ENCODE peak calls at places on chromosomes 5 and 9, in four cellular contexts. R, C, M and W are unnamed samples.

GRCh38 chr5:43785198-43785597 is 182.2 kb downstream of the NNT start:
- DNase-seq in R (no peak), C (peak; percentile 35), M (no peak), W (no peak)

GRCh38 chr5:67100301-67100700 is 96.3 kb downstream of the CD180 start:
- DNase-seq in R (no peak), C (no peak), M (no peak), W (no peak)

GRCh38 chr9:133532937-133533668 is 1.4 kb upstream of the ADAMTSL2 start:
- DNase-seq in R (peak; percentile 92), C (no peak), M (peak; percentile 88), W (peak; percentile 78)

GRCh38 chr9:97940707-97941106 is 2.7 kb upstream of the HEMGN start:
- DNase-seq in R (no peak), C (no peak), M (no peak), W (no peak)

GRCh38 chr9:87382902-87383301 is 114.8 kb upstream of the DAPK1 start:
- DNase-seq in R (no peak), C (peak; percentile 65), M (no peak), W (no peak)

GRCh38 chr5:113480243-113480642 is 8.0 kb downstream of the MCC start:
- DNase-seq in R (no peak), C (no peak), M (no peak), W (peak; percentile 49)

GRCh38 chr5:109645591-109646236 is 44.0 kb upstream of the MAN2A1 start:
- DNase-seq in R (no peak), C (no peak), M (peak; percentile 66), W (no peak)

GRCh38 chr5:179376701-179377420 is 31.6 kb upstream of the ADAMTS2 start:
- DNase-seq in R (no peak), C (peak; percentile 73), M (no peak), W (no peak)

GRCh38 chr5:24294324-24294723 is 350.5 kb downstream of the CDH10 start:
- DNase-seq in R (no peak), C (no peak), M (no peak), W (no peak)

GRCh38 chr9:124000161-124000783 is 11.3 kb upstream of the LHX2 start:
- DNase-seq in R (no peak), C (no peak), M (peak; percentile 55), W (no peak)

GRCh38 chr5:106399381-106399780 is 1271.4 kb downstream of the EFNA5 start:
- DNase-seq in R (no peak), C (peak; percentile 19), M (no peak), W (peak; percentile 63)

GRCh38 chr5:88660326-88660946 is 222.5 kb downstream of the MEF2C start:
- DNase-seq in R (peak; percentile 85), C (peak; percentile 84), M (peak; percentile 68), W (peak; percentile 74)

GRCh38 chr5:88662801-88663360 is 220.1 kb downstream of the MEF2C start:
- DNase-seq in R (no peak), C (no peak), M (no peak), W (no peak)

GRCh38 chr5:88660947-88661869 is 221.8 kb downstream of the MEF2C start:
- DNase-seq in R (peak; percentile 95), C (peak; percentile 98), M (peak; percentile 97), W (peak; percentile 97)

GRCh38 chr5:88663793-88664216 is 219.2 kb downstream of the MEF2C start:
- DNase-seq in R (no peak), C (no peak), M (peak; percentile 53), W (no peak)

DNA sequence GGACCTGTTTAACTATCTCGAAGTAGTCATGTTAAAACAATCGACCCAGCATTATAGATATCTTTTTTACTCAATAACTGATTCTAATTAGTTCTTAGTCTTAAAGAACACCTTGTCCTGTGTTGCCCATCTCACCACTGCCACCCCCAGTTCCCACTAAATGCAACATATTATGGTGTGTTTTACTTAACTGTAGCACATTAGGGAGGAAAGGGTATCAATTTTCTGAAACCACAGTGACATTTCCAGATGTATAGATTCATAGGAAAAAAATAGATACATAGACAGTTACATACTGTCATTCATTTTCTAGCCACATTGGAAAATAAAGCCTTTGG is 221.1 kb downstream of the MEF2C start:
- DNase-seq in R (no peak), C (no peak), M (no peak), W (no peak)
- H3K4me3 ChIP-seq in R (peak overlapping the region; percentile 70), C (no peak overlapping the region), M (peak overlapping the region; percentile 58), W (peak overlapping the region; percentile 58)

GRCh38 chr5:10018670-10019069 is 231.0 kb downstream of the ATPSCKMT start:
- DNase-seq in R (no peak), C (peak; percentile 84), M (no peak), W (peak; percentile 85)

GRCh38 chr5:10021248-10021647 is 228.4 kb downstream of the ATPSCKMT start:
- DNase-seq in R (no peak), C (no peak), M (no peak), W (no peak)

GRCh38 chr5:10023494-10023893 is 226.2 kb downstream of the ATPSCKMT start:
- DNase-seq in R (no peak), C (no peak), M (no peak), W (no peak)

GRCh38 chr5:10019236-10019635 is 230.5 kb downstream of the ATPSCKMT start:
- DNase-seq in R (no peak), C (no peak), M (no peak), W (no peak)

GRCh38 chr5:10018211-10018610 is 231.5 kb downstream of the ATPSCKMT start:
- DNase-seq in R (no peak), C (peak; percentile 42), M (no peak), W (no peak)
- H3K27ac ChIP-seq in R (no peak overlapping the region), C (peak overlapping the region; percentile 63), M (no peak overlapping the region), W (peak overlapping the region; percentile 61)

DNA sequence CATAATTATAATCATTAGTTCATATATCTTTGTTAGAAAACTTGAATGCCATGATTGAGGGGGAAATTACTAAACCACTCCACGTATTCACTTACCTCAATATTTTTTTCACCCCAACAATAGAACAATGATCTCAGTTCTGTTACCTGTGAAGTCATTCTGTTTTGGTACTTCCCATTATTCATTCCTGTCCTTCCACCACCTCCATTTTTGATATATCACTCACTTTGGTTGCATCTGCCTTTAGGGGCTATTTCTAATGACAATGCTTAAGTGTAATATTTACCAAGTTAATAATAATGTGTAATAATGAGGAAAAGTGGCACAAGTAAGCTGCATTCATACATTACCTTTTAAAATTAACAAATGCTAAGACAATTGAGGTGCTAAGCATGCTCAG is 218.4 kb downstream of the SPATA31D1 start:
- DNase-seq in R (no peak), C (no peak), M (no peak), W (no peak)
- H2AFZ ChIP-seq in R (no peak overlapping the region), C (no peak overlapping the region), M (no peak overlapping the region), W (no peak overlapping the region)

DNA sequence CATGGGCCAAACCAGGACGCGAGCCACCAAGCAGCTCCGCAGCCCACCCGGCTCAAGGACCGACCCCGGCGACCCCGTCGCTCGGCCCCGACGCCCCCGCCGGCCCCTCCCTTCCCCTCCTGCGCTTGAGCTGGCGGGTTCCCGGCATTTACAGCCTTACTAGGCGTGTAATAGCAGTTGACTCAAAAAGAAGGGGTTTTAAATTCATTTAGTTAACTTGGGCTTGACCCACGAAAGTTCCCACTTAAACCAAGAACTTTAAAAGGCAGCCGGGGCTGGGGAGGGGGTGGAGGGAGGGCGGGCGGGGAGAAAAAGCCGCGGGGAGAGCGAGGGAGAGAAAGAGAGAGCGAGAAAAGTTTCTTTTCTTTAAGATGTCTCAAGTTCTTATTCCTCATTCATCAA is 636 bp downstream of the PRDM12 start:
- DNase-seq in R (no peak), C (peak; percentile 92), M (peak; percentile 55), W (no peak)
- H3K4me3 ChIP-seq in R (no peak overlapping the region), C (no peak overlapping the region), M (peak overlapping the region; percentile 40), W (no peak overlapping the region)

DNA sequence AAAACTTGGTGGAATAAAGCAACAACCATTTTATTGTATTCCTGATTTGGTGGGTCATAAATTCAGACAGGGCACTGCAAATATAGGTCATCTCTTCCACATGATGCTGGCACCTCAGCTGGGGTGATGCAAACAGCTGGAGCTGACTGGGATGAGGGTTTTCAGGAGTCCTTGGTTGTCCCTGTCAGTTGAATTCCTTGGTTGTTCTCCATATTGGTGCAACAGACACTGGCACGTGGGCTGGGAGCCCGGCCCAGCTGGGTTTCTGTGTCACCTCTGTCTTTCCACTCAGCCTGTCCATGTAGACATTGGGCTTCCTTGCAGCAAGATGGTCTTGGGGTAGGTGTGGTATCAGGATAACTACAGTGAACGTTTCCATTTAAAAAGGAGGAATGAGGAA is 518.0 kb upstream of the MEF2C start:
- DNase-seq in R (no peak), C (no peak), M (no peak), W (no peak)
- H3K27ac ChIP-seq in R (no peak overlapping the region), C (no peak overlapping the region), M (no peak overlapping the region), W (no peak overlapping the region)

DNA sequence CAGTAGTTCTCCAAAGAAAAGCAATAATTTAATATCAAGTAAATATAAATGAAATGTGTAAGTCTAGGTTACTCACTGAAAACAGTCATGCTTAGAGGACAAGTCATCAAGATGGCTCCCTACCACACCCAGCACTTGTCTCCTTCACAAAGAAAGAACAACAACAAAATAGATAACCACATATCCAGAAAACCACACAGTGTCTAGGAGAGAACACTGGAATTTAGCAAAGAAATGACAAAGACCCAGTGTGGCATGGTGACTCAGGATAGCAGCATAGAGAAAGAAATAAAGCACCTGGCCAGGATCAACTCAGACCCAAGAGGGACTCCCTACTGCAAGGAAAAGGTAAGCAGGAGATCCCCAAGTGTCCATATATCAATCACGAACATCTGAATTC is 356.2 kb downstream of the TMEM161B start:
- DNase-seq in R (no peak), C (no peak), M (no peak), W (no peak)
- H2AFZ ChIP-seq in R (no peak overlapping the region), C (no peak overlapping the region), M (no peak overlapping the region), W (no peak overlapping the region)

DNA sequence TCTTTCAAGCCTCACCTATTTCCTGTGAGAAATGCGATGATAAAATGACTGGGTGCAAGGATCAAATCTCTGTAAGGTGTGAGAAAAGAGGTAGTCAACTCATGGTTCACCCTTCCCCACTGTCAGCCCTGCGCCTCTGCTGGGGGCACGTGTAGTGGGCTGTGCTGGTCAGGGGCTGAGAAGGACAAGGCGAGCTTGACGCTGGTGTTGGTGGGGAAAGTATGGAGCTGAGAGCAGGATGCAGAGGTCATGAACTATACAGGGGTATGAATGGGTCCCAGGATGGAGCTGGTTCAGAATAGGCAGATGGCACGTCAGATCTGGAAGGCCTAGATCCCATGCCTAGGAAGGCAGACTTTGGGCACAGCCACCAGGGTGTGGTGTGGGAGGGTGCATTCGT is 20.6 kb downstream of the PITX1 start:
- DNase-seq in R (no peak), C (no peak), M (no peak), W (no peak)
- H3K4me3 ChIP-seq in R (no peak overlapping the region), C (no peak overlapping the region), M (no peak overlapping the region), W (no peak overlapping the region)

GRCh38 chr9:83396813-83397212 is 141.4 kb downstream of the FRMD3 start:
- DNase-seq in R (no peak), C (no peak), M (no peak), W (no peak)

GRCh38 chr9:83403864-83404263 is 134.3 kb downstream of the FRMD3 start:
- DNase-seq in R (no peak), C (no peak), M (no peak), W (no peak)

GRCh38 chr9:83396348-83396747 is 141.9 kb downstream of the FRMD3 start:
- DNase-seq in R (no peak), C (no peak), M (no peak), W (no peak)

GRCh38 chr9:83405674-83406255 is 132.4 kb downstream of the FRMD3 start:
- DNase-seq in R (no peak), C (no peak), M (no peak), W (no peak)

GRCh38 chr9:83401328-83401895 is 136.8 kb downstream of the FRMD3 start:
- DNase-seq in R (no peak), C (no peak), M (peak; percentile 19), W (no peak)
- H3K27ac ChIP-seq in R (no peak overlapping the region), C (no peak overlapping the region), M (no peak overlapping the region), W (no peak overlapping the region)

GRCh38 chr5:90957906-90958305 is 399.3 kb downstream of the ADGRV1 start:
- DNase-seq in R (no peak), C (no peak), M (no peak), W (no peak)
- H2AFZ ChIP-seq in R (no peak overlapping the region), C (no peak overlapping the region), M (no peak overlapping the region), W (no peak overlapping the region)